ENCODE peak calls at places on chromosomes 12 and 14, in five cellular contexts. U is K562, Z is HepG2, V is HCT116, G is SK-N-SH. F is an unnamed sample.

GRCh38 chr12:102629262-102629888 is 149.0 kb upstream of the IGF1 start:
- DNase-seq in U (no peak), G (no peak), Z (no peak), V (no peak), F (no peak)

GRCh38 chr12:57270966-57271470 is 20.0 kb upstream of the STAC3 start:
- DNase-seq in G (no peak), U (peak), Z (peak), V (no peak), F (no peak)

GRCh38 chr12:80441921-80442320 is 2.1 kb upstream of the PTPRQ start:
- DNase-seq in U (no peak), Z (no peak), G (no peak), V (no peak), F (no peak)

GRCh38 chr12:66003951-66004350 is 126.6 kb downstream of the LLPH start:
- DNase-seq in G (no peak), U (no peak), V (no peak), Z (no peak), F (no peak)

GRCh38 chr12:132492522-132492921 is 2.6 kb downstream of the FBRSL1 start:
- DNase-seq in U (no peak), Z (no peak), V (no peak), G (no peak), F (no peak)

GRCh38 chr12:69821032-69821431 is 4.0 kb upstream of the MYRFL start:
- DNase-seq in Z (no peak), G (no peak), V (no peak), U (no peak), F (no peak)

GRCh38 chr14:62304172-62304571 is 542.0 kb downstream of the SNAPC1 start:
- DNase-seq in V (no peak), G (no peak), U (no peak), Z (peak), F (no peak)

GRCh38 chr12:108299980-108300696 is 39.0 kb downstream of the CMKLR1 start:
- DNase-seq in U (no peak), G (no peak), V (no peak), Z (no peak), F (no peak)

GRCh38 chr12:29782821-29783772 is 645 bp downstream of the TMTC1 start:
- DNase-seq in V (no peak), U (no peak), Z (no peak), G (peak), F (no peak)

GRCh38 chr12:121060149-121061001 is 21.3 kb upstream of the OASL start:
- DNase-seq in V (peak), U (peak), G (peak), Z (peak), F (peak)

DNA sequence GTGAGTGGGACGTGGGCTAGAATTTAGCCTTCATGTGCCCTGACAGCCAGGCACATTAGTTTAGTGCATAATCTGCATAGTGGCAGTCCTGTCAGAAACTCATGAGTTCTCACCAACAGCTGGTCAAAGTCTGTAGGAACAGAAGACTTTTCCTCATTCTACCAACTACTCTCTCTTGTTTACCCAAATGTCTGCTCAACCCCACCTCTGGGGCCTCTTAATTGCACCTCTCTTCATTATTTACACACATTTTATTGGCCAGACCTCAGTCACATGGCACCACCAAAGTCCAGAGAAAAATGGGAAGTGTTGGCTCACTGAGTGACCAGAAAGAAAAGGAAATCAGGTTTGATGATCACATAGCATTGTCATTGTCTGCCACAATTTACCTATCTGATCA is 114.6 kb upstream of the PLXNC1 start:
- DNase-seq in G (no peak), Z (no peak), V (no peak), U (no peak), F (no peak)
- H3K4me3 ChIP-seq in G (no peak), Z (no peak), V (no peak), U (no peak), F (no peak)

DNA sequence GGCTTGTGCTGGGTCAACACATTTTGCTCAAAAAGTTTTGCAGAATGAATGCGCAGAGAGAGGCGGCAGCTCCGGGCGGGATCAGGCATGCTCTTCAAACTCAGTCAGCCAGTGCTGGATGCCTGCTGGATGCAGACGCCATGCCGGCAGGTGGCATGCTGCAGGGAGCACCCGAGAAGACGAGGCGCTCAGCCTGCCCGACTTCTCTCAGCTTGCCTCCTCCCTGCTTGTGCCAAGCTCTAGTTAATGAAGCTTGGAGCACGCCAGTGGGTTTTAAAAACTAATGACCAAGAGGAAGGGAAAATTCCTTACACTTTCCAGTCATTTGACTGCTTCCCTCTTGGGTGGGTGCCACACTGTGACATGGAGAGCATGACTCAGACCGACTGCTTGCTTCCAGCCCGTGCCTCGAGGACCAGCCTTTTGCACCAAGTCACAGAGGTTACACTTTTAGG is 39.8 kb downstream of the SLC24A4 start:
- DNase-seq in U (no peak), Z (no peak), V (no peak), G (no peak), F (no peak)
- TF ChIP-seq REST in U (no peak), Z (no peak), V (no peak), G (no peak), F (no peak)

DNA sequence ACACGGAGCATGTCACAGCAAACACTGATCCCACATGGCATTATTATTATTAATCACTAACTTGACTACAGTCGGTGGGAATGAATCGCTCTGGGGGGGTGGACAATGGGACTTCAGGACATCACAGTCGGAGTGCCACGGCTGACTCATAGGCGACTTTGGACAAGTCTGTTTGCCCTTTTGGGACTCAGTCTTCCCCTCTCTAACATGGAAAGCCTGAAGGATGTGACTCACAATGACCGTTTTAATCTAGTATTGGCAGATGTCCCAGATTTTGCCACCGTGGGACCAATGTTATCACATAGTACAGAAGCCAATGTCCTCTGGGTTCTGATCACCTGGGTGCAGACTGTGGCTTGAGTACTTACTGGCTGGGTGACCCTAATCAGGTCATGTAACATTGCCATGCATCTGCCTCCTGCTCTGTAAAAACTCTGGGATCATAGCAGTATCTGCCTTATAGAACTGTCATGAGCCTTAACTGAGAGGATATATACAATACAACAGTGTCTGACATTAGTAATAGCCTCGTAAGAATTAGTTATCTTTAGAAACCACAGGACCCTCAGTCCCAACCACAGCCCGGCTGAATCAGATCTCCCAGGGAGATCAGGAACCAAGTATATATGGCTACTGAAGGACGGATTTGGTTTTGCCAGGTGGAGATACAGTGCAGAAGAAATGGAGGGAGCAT is 362.6 kb downstream of the BCL11B start:
- DNase-seq in G (no peak), Z (peak), U (no peak), V (peak), F (peak)
- TF ChIP-seq SIN3A in G (no peak), Z (no peak), U (no peak), V (peak), F (no peak)

DNA sequence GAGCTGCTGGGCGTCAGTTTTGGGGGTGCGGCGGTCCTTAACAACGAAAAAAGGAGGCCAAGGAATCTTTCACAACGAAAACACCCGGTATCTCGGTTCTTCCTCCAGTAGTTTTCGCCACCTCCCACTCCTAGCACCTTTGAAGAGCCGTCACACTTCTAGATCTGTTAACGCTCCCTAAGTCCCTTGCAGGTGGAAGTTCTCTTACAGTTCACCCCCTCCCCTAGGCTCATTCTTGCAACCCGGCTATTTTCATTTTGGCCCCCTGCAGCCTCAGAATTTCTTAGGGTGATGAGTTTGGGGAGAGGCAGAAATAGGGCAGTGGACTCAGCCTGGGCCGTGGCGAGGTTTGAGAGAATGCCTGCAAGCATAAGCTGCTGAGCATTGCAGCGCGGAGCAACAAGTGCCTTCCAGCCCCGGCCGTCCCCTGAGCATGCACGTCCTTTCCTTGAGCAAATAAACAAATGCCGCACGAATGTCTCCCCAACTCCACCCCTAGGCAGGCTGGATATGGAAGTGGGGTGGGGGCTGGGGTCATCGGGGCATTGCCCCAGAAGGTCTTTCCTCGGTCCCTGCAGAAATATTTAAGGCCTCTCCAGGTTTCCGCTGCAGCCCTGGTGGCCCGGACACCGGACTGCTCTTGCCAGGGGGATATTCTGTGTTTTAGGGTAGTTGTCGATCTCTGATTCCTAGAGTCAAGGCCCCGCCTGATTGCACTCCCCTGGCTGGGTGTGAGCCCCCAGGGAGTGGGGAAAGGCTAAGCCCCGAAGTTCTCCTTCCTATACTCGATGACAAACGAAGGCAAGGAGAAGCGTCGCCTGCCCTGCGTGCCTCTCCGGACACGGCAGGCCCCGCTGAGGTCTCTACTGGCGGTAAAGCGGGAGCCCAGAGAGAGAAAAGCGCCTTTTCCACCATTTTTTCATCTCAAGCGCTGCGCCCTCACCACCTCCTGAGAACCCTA is 1.6 kb downstream of the RFX4 start:
- DNase-seq in U (no peak), Z (no peak), G (peak), V (no peak), F (no peak)
- H3K4me3 ChIP-seq in U (no peak), Z (no peak), G (no peak), V (no peak), F (no peak)

GRCh38 chr12:62928632-62929031 is 6.3 kb downstream of the PPM1H start:
- DNase-seq in U (no peak), Z (peak), G (no peak), V (no peak), F (no peak)
- TF ChIP-seq REST in U (no peak), Z (no peak), G (no peak), V (no peak), F (no peak)

DNA sequence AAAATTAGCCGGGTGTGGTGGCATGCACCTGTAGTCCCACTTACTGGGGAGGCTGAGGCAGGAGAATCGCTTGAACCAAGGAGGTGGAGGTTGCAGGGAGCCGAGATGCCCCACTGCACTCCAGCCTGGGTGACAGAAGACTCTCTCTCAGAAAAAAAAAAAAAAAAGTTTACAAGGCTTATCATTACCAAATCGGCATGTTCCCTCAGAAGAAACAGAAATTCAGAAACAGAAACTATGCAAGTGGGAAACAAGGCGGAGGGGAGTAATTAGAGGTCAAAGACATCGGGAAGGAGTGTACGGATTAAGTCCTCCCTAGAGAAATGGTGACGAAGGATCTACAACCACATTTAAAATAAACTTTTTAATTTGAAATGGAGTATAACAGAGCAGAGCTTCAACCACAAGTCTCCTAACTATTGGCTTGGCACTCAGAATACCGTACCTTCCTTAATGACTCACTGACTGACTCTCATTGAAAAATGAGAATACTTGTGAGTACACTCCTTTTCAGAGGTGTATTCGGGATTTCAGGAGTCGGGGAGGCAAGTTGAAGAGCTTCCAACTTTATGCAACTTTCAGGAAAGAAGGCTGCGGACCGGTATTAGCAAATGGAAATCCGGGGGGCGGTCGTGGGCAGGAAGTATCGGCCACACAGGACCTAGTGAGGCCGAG is 922 bp downstream of the ENTPD5 start:
- DNase-seq in Z (peak), V (no peak), U (no peak), G (no peak), F (no peak)
- TF ChIP-seq SIN3A in Z (peak), V (no peak), U (no peak), G (no peak), F (no peak)

F was measured in Panc1.